ENCODE peak calls at places on chromosomes 12 and 14, in seven cellular contexts. E is NCI-H1417, C is fibroblast of mammary gland, M is germinal center, I is NCI-H1092 treated with DMSO at 0.1 percent for 48 hours, Z is bronchial epithelial cell, W is HCT116. X is an unnamed sample.

GRCh38 chr14:79989990-79990389 is 221.3 kb downstream of the DIO2 start:
- DNase-seq in Z (peak; percentile 7), E (no peak), I (no peak), M (no peak), C (no peak), W (no peak), X (no peak)

GRCh38 chr12:46351861-46352595 is 20.5 kb downstream of the SLC38A2 start:
- DNase-seq in M (no peak), C (no peak), Z (no peak), W (no peak), E (no peak), I (no peak), X (no peak)

GRCh38 chr12:108323581-108323980 is 15.5 kb downstream of the CMKLR1 start:
- DNase-seq in W (no peak), C (no peak), E (no peak), Z (no peak), M (no peak), I (no peak), X (no peak)

GRCh38 chr12:45975506-45975905 is 14.9 kb downstream of the SCAF11 start:
- DNase-seq in E (no peak), C (no peak), Z (no peak), W (no peak), I (no peak), M (no peak), X (no peak)

GRCh38 chr14:68408680-68409079 is 384.2 kb downstream of the ZFP36L1 start:
- DNase-seq in W (no peak), I (no peak), Z (no peak), E (no peak), C (peak; percentile 79), M (no peak), X (no peak)

GRCh38 chr12:50505386-50505827 is 622 bp downstream of the DIP2B start:
- DNase-seq in E (peak; percentile 35), M (peak; percentile 34), I (peak; percentile 12), C (peak; percentile 22), Z (no peak), W (no peak), X (no peak)

GRCh38 chr12:100395811-100396210 is 38.9 kb downstream of the SLC17A8 start:
- DNase-seq in E (no peak), W (no peak), C (no peak), I (no peak), M (no peak), Z (no peak), X (no peak)

GRCh38 chr14:105890474-105891220 is 364.3 kb downstream of the TMEM121 start:
- DNase-seq in W (no peak), E (no peak), Z (no peak), C (no peak), I (no peak), M (no peak), X (no peak)

GRCh38 chr12:105418821-105419291 is 88.4 kb downstream of the C12orf75 start:
- DNase-seq in I (no peak), M (no peak), C (no peak), E (no peak), W (no peak), Z (no peak), X (no peak)

GRCh38 chr12:46332260-46332659 is 40.3 kb downstream of the SLC38A2 start:
- DNase-seq in E (no peak), M (no peak), I (no peak), C (peak; percentile 43), W (no peak), Z (peak; percentile 75), X (no peak)

GRCh38 chr12:5432011-5432400 is at the start of gene NTF3:
- DNase-seq in M (no peak), W (no peak), Z (no peak), I (no peak), C (peak; percentile 2), E (peak; percentile 15), X (no peak)

GRCh38 chr12:14416658-14417057 is 51.2 kb downstream of the ATF7IP start:
- DNase-seq in W (no peak), C (peak; percentile 91), I (no peak), E (no peak), Z (peak; percentile 84), M (peak; percentile 68), X (peak; percentile 63)

GRCh38 chr12:124125472-124125871 is 152.5 kb downstream of the ZNF664 start:
- DNase-seq in E (peak; percentile 86), C (no peak), W (no peak), I (no peak), M (no peak), Z (peak; percentile 78), X (peak; percentile 5)

GRCh38 chr14:91971188-91971778 is 23.8 kb upstream of the FBLN5 start:
- DNase-seq in W (no peak), I (no peak), E (no peak), C (no peak), Z (no peak), M (no peak), X (no peak)

GRCh38 chr14:32618991-32619390 is 289.9 kb downstream of the AKAP6 start:
- DNase-seq in W (no peak), C (no peak), I (no peak), M (no peak), Z (no peak), E (no peak), X (no peak)

GRCh38 chr12:52965337-52965731 is 16.4 kb downstream of the KRT18 start:
- DNase-seq in Z (no peak), E (no peak), I (no peak), W (no peak), M (no peak), C (no peak), X (no peak)

GRCh38 chr12:108004368-108004767 is 124.7 kb upstream of the WSCD2 start:
- DNase-seq in M (no peak), C (no peak), I (peak; percentile 63), Z (peak; percentile 16), E (peak; percentile 59), W (no peak), X (peak; percentile 71)

GRCh38 chr12:93186131-93186530 is 191.6 kb upstream of the NUDT4 start:
- DNase-seq in M (no peak), I (no peak), C (peak; percentile 38), E (no peak), W (no peak), Z (no peak), X (no peak)

GRCh38 chr12:95412826-95413311 is 61.1 kb upstream of the METAP2 start:
- DNase-seq in W (peak; percentile 23), Z (peak; percentile 19), M (no peak), I (no peak), E (peak; percentile 33), C (peak; percentile 97), X (no peak)

GRCh38 chr12:71472441-71472911 is 32.9 kb downstream of the LGR5 start:
- DNase-seq in W (no peak), I (no peak), C (peak; percentile 32), Z (no peak), M (no peak), E (no peak), X (no peak)

GRCh38 chr14:52117433-52117832 is 48.6 kb upstream of the NID2 start:
- DNase-seq in W (no peak), E (no peak), Z (no peak), I (no peak), M (no peak), C (peak; percentile 73), X (no peak)

GRCh38 chr12:105020241-105020962 is 34.3 kb downstream of the NOPCHAP1 start:
- DNase-seq in E (no peak), W (no peak), Z (peak; percentile 43), C (no peak), M (no peak), I (peak; percentile 37), X (peak; percentile 60)

GRCh38 chr14:39939023-39939422 is 506.8 kb upstream of the FBXO33 start:
- DNase-seq in M (no peak), I (no peak), Z (peak; percentile 1), W (no peak), E (no peak), C (no peak), X (no peak)

GRCh38 chr12:32603858-32604257 is 75.2 kb upstream of the DNM1L start:
- DNase-seq in C (peak; percentile 94), W (no peak), M (no peak), I (no peak), E (no peak), Z (peak; percentile 25), X (no peak)

GRCh38 chr14:91373591-91374245 is 43.9 kb downstream of the CCDC88C start:
- DNase-seq in W (no peak), E (peak; percentile 53), Z (no peak), M (peak; percentile 58), I (peak; percentile 65), C (no peak), X (peak; percentile 76)

GRCh38 chr14:66717571-66718140 is 209.7 kb downstream of the GPHN start:
- DNase-seq in W (no peak), M (no peak), Z (no peak), E (no peak), C (no peak), I (no peak), X (no peak)

GRCh38 chr14:100261621-100262020 is 22.7 kb downstream of the YY1 start:
- DNase-seq in M (no peak), I (no peak), Z (no peak), E (no peak), C (no peak), W (no peak), X (no peak)

GRCh38 chr14:79251278-79251677 is 960.0 kb downstream of the DIO2 start:
- DNase-seq in E (no peak), I (no peak), M (no peak), W (no peak), C (no peak), Z (no peak), X (no peak)

GRCh38 chr14:32038876-32039275 is 38.2 kb upstream of the ARHGAP5 start:
- DNase-seq in W (no peak), E (peak; percentile 52), I (peak; percentile 78), Z (peak; percentile 12), M (no peak), C (peak; percentile 7), X (peak; percentile 70)

GRCh38 chr14:58281969-58282368 is 16.4 kb upstream of the ARID4A start:
- DNase-seq in E (no peak), C (no peak), I (no peak), Z (no peak), M (no peak), W (no peak), X (no peak)

GRCh38 chr12:111027431-111027830 is 107.1 kb upstream of the MYL2 start:
- DNase-seq in I (no peak), M (no peak), E (no peak), C (no peak), Z (no peak), W (no peak), X (no peak)

GRCh38 chr14:68401855-68402254 is 391.0 kb downstream of the ZFP36L1 start:
- DNase-seq in W (no peak), C (no peak), M (peak; percentile 39), Z (no peak), I (no peak), E (no peak), X (no peak)

GRCh38 chr12:76123301-76124212 is 39.1 kb upstream of the NAP1L1 start:
- DNase-seq in Z (peak; percentile 71), M (no peak), C (peak; percentile 59), I (no peak), E (peak; percentile 10), W (no peak), X (peak; percentile 16)

GRCh38 chr12:49515266-49515665 is 23.6 kb upstream of the KCNH3 start:
- DNase-seq in W (no peak), Z (peak; percentile 83), M (no peak), C (peak; percentile 85), I (no peak), E (no peak), X (no peak)

GRCh38 chr12:100706029-100706428 is 88.5 kb upstream of the ANO4 start:
- DNase-seq in I (peak; percentile 52), M (no peak), E (peak; percentile 95), W (peak; percentile 21), Z (peak; percentile 100), C (peak; percentile 90), X (peak; percentile 78)

GRCh38 chr14:87615822-87616679 is 376.9 kb downstream of the GALC start:
- DNase-seq in Z (peak; percentile 45), I (peak; percentile 2), W (peak; percentile 0), M (peak; percentile 30), E (peak; percentile 74), C (peak; percentile 54), X (peak; percentile 82)

GRCh38 chr12:112172556-112173324 is 47.4 kb downstream of the TRAFD1 start:
- DNase-seq in M (no peak), W (no peak), Z (no peak), E (no peak), I (no peak), C (no peak), X (no peak)

X was measured in NCI-H2171 treated with DMSO at 0.1 percent for 48 hours.